ENCODE peak calls at places on chromosomes 6 and 20, in six cellular contexts. Z is ovary; G is heart left ventricle; B is AML-193; D is T-helper 1 cell; R is activated T-cell treated with anti-CD3 and anti-CD28 coated beads, Interleukin-2, amount 50 U/mL, for 24 hours. K is an unnamed sample.

GRCh38 chr6:116497089-116497676 is 14.3 kb upstream of the CALHM5 start:
- DNase-seq in Z (peak; percentile 40), G (no peak), B (no peak), D (no peak), R (no peak), K (no peak)

GRCh38 chr20:46853926-46854325 is 40.7 kb upstream of the EYA2 start:
- DNase-seq in Z (no peak), G (no peak), B (no peak), D (no peak), R (no peak), K (no peak)

GRCh38 chr6:151679081-151679480 is 128.4 kb upstream of the ESR1 start:
- DNase-seq in Z (no peak), G (peak; percentile 36), B (no peak), D (no peak), R (no peak), K (no peak)

GRCh38 chr20:46985241-46985640 is 90.6 kb downstream of the EYA2 start:
- DNase-seq in Z (no peak), G (no peak), B (no peak), D (no peak), R (no peak), K (no peak)

GRCh38 chr6:39156763-39157162 is 41.8 kb upstream of the SAYSD1 start:
- DNase-seq in Z (no peak), G (no peak), B (no peak), D (no peak), R (no peak), K (no peak)

GRCh38 chr20:8853805-8854338 is 215.0 kb upstream of the PLCB4 start:
- DNase-seq in Z (no peak), G (peak; percentile 29), B (peak; percentile 43), D (no peak), R (no peak), K (no peak)

GRCh38 chr20:34574861-34575260 is 16.3 kb downstream of the MAP1LC3A start:
- DNase-seq in Z (peak; percentile 1), G (no peak), B (no peak), D (no peak), R (no peak), K (no peak)

GRCh38 chr6:168377481-168377850 is 57.9 kb upstream of the DACT2 start:
- DNase-seq in Z (peak; percentile 71), G (peak; percentile 76), B (no peak), D (no peak), R (no peak), K (no peak)

GRCh38 chr20:47574616-47575401 is 73.1 kb downstream of the NCOA3 start:
- DNase-seq in Z (no peak), G (no peak), B (no peak), D (no peak), R (no peak), K (no peak)

GRCh38 chr20:45362804-45363610 is at the start of gene SYS1:
- DNase-seq in Z (peak; percentile 99), G (peak; percentile 98), B (peak; percentile 97), D (peak; percentile 98), R (peak; percentile 99), K (peak; percentile 97)

GRCh38 chr6:20630617-20631448 is 96.6 kb downstream of the CDKAL1 start:
- DNase-seq in Z (no peak), G (no peak), B (no peak), D (no peak), R (no peak), K (no peak)

GRCh38 chr6:142635130-142635529 is 309.8 kb downstream of the HIVEP2 start:
- DNase-seq in Z (no peak), G (no peak), B (no peak), D (no peak), R (no peak), K (no peak)

GRCh38 chr6:104281370-104281769 is 578.3 kb downstream of the HACE1 start:
- DNase-seq in Z (no peak), G (no peak), B (peak; percentile 26), D (no peak), R (no peak), K (no peak)

GRCh38 chr20:61556116-61556515 is 304.1 kb downstream of the CDH4 start:
- DNase-seq in Z (no peak), G (no peak), B (no peak), D (no peak), R (no peak), K (no peak)

GRCh38 chr6:113489946-113490345 is 367.2 kb upstream of the MARCKS start:
- DNase-seq in Z (no peak), G (no peak), B (no peak), D (no peak), R (no peak), K (no peak)

GRCh38 chr6:134891633-134892032 is 58.3 kb downstream of the ALDH8A1 start:
- DNase-seq in Z (no peak), G (no peak), B (no peak), D (no peak), R (no peak), K (no peak)

GRCh38 chr6:43834528-43835145 is 64.6 kb downstream of the VEGFA start:
- DNase-seq in Z (no peak), G (no peak), B (no peak), D (no peak), R (no peak), K (no peak)

GRCh38 chr6:36657942-36658544 is 20.5 kb upstream of the CDKN1A start:
- DNase-seq in Z (no peak), G (no peak), B (no peak), D (no peak), R (no peak), K (no peak)

GRCh38 chr20:12455152-12455551 is 537.5 kb downstream of the BTBD3 start:
- DNase-seq in Z (no peak), G (no peak), B (no peak), D (no peak), R (no peak), K (no peak)

GRCh38 chr6:166586424-166587156 is at the start of gene RAMACL:
- DNase-seq in Z (no peak), G (no peak), B (no peak), D (no peak), R (peak; percentile 38), K (peak; percentile 62)

GRCh38 chr6:31202259-31203166 is 32.0 kb upstream of the POU5F1 start:
- DNase-seq in Z (no peak), G (no peak), B (no peak), D (no peak), R (peak; percentile 38), K (no peak)

GRCh38 chr20:16576219-16576618 is 3.0 kb upstream of the KIF16B start:
- DNase-seq in Z (no peak), G (no peak), B (no peak), D (no peak), R (no peak), K (no peak)

GRCh38 chr6:90403489-90404381 is 107.1 kb upstream of the BACH2 start:
- DNase-seq in Z (peak; percentile 77), G (no peak), B (no peak), D (no peak), R (no peak), K (no peak)

GRCh38 chr20:2446845-2447244 is 23.7 kb downstream of the SNRPB start:
- DNase-seq in Z (no peak), G (no peak), B (no peak), D (no peak), R (no peak), K (no peak)

GRCh38 chr6:87282743-87283142 is 39.6 kb upstream of the SMIM8 start:
- DNase-seq in Z (no peak), G (no peak), B (no peak), D (no peak), R (no peak), K (no peak)

GRCh38 chr6:79438015-79438414 is 99.2 kb downstream of the LCA5 start:
- DNase-seq in Z (peak; percentile 38), G (no peak), B (no peak), D (no peak), R (no peak), K (no peak)

GRCh38 chr6:161413361-161413771 is 139.5 kb upstream of the AGPAT4 start:
- DNase-seq in Z (no peak), G (no peak), B (no peak), D (no peak), R (no peak), K (no peak)

GRCh38 chr6:138105446-138105845 is 1.8 kb downstream of the PERP start:
- DNase-seq in Z (no peak), G (no peak), B (no peak), D (no peak), R (no peak), K (no peak)

GRCh38 chr6:4358414-4359107 is 223.2 kb upstream of the ECI2 start:
- DNase-seq in Z (peak; percentile 71), G (peak; percentile 90), B (no peak), D (no peak), R (peak; percentile 31), K (peak; percentile 53)

K was measured in activated CD8-positive, alpha-beta memory T cell treated with anti-CD3 and anti-CD28 coated beads, Interleukin-2, amount 50 U/mL, for 48 hours.